ENCODE peak calls at places on chromosomes 1 and 21, in five cellular contexts. E, U, J, P and T are unnamed samples.
A peak's percentile ranks its signal among the peaks of the same experiment; 100 is the strongest.

GRCh38 chr1:147580200-147580557 is 38.9 kb downstream of the BCL9 start:
- DNase-seq in E (no peak), U (no peak), J (no peak), P (no peak), T (no peak)

GRCh38 chr21:41024341-41025056 is 143.5 kb upstream of the BACE2 start:
- DNase-seq in E (no peak), U (no peak), J (no peak), P (peak; percentile 72), T (no peak)

GRCh38 chr1:107141491-107142369 is 891 bp downstream of the NTNG1 start:
- DNase-seq in E (no peak), U (peak; percentile 48), J (no peak), P (peak; percentile 19), T (peak; percentile 31)

GRCh38 chr1:214857716-214858115 is 224.8 kb upstream of the KCNK2 start:
- DNase-seq in E (no peak), U (no peak), J (no peak), P (no peak), T (no peak)

GRCh38 chr1:46248122-46248920 is 758 bp downstream of the RAD54L start:
- DNase-seq in E (no peak), U (no peak), J (no peak), P (no peak), T (peak; percentile 76)

GRCh38 chr1:29967261-29967660 is 730.9 kb downstream of the PTPRU start:
- DNase-seq in E (no peak), U (peak; percentile 13), J (no peak), P (no peak), T (no peak)

GRCh38 chr1:193850745-193851144 is 664.3 kb upstream of the B3GALT2 start:
- DNase-seq in E (no peak), U (no peak), J (no peak), P (no peak), T (no peak)

GRCh38 chr1:119327066-119327435 is 41.5 kb upstream of the HAO2 start:
- DNase-seq in E (no peak), U (no peak), J (no peak), P (no peak), T (peak; percentile 80)

GRCh38 chr1:159953866-159954515 is at the start of gene SLAMF9:
- DNase-seq in E (no peak), U (no peak), J (no peak), P (no peak), T (no peak)

GRCh38 chr1:95221306-95221705 is 12.7 kb upstream of the RWDD3 start:
- DNase-seq in E (no peak), U (no peak), J (no peak), P (no peak), T (no peak)

GRCh38 chr21:32064511-32064910 is 191.7 kb downstream of the HUNK start:
- DNase-seq in E (no peak), U (no peak), J (no peak), P (no peak), T (no peak)

GRCh38 chr1:190416239-190416638 is 61.4 kb downstream of the BRINP3 start:
- DNase-seq in E (no peak), U (no peak), J (no peak), P (no peak), T (no peak)

GRCh38 chr1:151478140-151478812 is 19.0 kb upstream of the POGZ start:
- DNase-seq in E (no peak), U (no peak), J (no peak), P (no peak), T (no peak)

GRCh38 chr1:39776886-39777683 is 5.9 kb upstream of the OXCT2 start:
- DNase-seq in E (no peak), U (no peak), J (no peak), P (no peak), T (no peak)

GRCh38 chr1:236948996-236949395 is 55.2 kb downstream of the MT1HL1 start:
- DNase-seq in E (no peak), U (no peak), J (no peak), P (no peak), T (no peak)

GRCh38 chr1:85330711-85331290 is 54.4 kb upstream of the BCL10 start:
- DNase-seq in E (peak; percentile 66), U (no peak), J (no peak), P (no peak), T (no peak)

GRCh38 chr21:33302796-33303195 is 22.0 kb upstream of the IFNAR1 start:
- DNase-seq in E (no peak), U (no peak), J (no peak), P (no peak), T (no peak)

GRCh38 chr1:105544475-105544874 is 1512.0 kb upstream of the PRMT6 start:
- DNase-seq in E (no peak), U (no peak), J (no peak), P (no peak), T (no peak)

GRCh38 chr1:3105167-3105863 is 36.3 kb downstream of the PRDM16 start:
- DNase-seq in E (no peak), U (no peak), J (no peak), P (no peak), T (peak; percentile 97)

GRCh38 chr1:177368255-177368654 is 197.5 kb downstream of the BRINP2 start:
- DNase-seq in E (no peak), U (no peak), J (no peak), P (no peak), T (no peak)

GRCh38 chr21:42220138-42220701 is 1.3 kb downstream of the ABCG1 start:
- DNase-seq in E (peak; percentile 78), U (peak; percentile 70), J (no peak), P (peak; percentile 72), T (peak; percentile 82)

GRCh38 chr1:46166521-46167462 is 8.1 kb upstream of the TSPAN1 start:
- DNase-seq in E (peak; percentile 54), U (peak; percentile 78), J (no peak), P (peak; percentile 33), T (peak; percentile 77)

GRCh38 chr21:28927122-28927521 is 65.6 kb downstream of the LTN1 start:
- DNase-seq in E (no peak), U (no peak), J (no peak), P (no peak), T (no peak)

GRCh38 chr1:151997284-151997570 is 3.6 kb upstream of the S100A10 start:
- DNase-seq in E (no peak), U (no peak), J (no peak), P (no peak), T (no peak)

GRCh38 chr1:74772945-74773344 is 40.0 kb downstream of the TYW3 start:
- DNase-seq in E (no peak), U (no peak), J (no peak), P (no peak), T (no peak)

GRCh38 chr1:209428241-209428921 is 155.1 kb upstream of the CAMK1G start:
- DNase-seq in E (no peak), U (no peak), J (peak; percentile 67), P (no peak), T (peak; percentile 82)

GRCh38 chr1:9041116-9041779 is 15.0 kb upstream of the SLC2A7 start:
- DNase-seq in E (no peak), U (no peak), J (no peak), P (no peak), T (no peak)

DNA sequence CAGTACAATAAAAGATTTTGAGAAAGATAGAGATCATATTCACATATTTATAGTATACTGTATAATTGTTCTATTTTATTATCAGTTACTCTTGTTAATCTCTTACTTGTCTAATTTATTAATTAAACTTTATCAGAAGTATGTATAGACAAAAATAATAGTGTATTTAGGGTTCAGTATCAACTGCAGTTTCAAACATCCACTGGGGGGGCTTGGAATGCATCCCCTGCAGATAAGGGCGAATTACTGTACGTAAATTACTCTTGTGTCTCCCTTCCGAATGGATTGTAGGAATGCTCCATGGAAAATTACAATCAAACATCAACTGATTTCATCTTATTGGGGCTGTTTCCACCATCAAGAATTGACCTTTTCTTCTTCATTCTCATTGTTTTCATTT is at the start of gene OR2L8:
- DNase-seq in E (no peak), U (no peak), J (no peak), P (no peak), T (no peak)
- H3K27me3 ChIP-seq in E (no peaks in the 10 kb centered on the region), U (no peaks in the 10 kb centered on the region), J (no peaks in the 10 kb centered on the region), P (no peaks in the 10 kb centered on the region), T (no peaks in the 10 kb centered on the region)

DNA sequence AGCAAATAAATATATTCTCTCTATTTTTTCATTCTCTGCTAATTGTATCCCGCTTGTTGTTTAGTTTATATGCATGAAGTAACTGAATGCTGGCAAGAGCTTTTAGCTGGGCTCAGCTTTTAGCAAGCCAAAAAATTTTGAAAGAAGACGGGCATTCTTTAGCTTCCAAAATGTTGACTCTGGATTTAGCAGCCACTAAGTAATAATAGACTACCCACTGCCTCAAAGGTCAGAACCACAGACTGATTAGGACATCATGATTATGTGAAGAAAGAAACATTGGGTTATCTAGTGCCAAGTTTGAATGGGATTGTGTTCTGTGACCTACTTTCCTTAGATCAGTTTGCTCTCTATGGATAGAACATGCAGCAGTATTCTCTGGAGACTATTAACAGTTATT is 80.3 kb upstream of the DPH5 start:
- DNase-seq in E (no peak), U (no peak), J (no peak), P (no peak), T (no peak)
- H3K4me3 ChIP-seq in E (no peak overlapping the region), U (no peak overlapping the region), J (no peak overlapping the region), P (no peak overlapping the region), T (no peak overlapping the region)

DNA sequence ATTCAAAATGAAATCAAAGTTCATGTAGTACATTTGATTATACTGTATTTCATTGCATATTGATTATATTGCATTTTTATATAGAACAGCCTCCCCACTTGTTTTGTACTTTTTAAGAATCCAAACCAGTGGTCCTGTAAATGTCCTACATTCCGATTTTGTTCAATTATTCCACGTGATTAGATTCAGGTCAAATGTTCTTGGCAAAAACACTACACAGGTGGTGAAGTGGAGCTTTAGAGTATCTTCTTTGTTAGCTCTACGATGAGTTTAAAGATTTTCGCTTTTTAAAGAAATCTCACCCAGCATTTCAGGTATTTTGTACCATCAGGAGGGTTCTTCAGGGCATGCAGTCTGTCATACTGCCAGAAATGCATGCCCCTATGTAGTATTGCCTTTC is 120.6 kb downstream of the TRIM33 start:
- DNase-seq in E (no peak), U (no peak), J (no peak), P (no peak), T (no peak)
- H3K27me3 ChIP-seq in E (no peaks in the 10 kb centered on the region), U (no peaks in the 10 kb centered on the region), J (no peaks in the 10 kb centered on the region), P (no peaks in the 10 kb centered on the region), T (no peaks in the 10 kb centered on the region)

GRCh38 chr1:65418522-65419185 is 1.8 kb upstream of the LEPR start:
- DNase-seq in E (no peak), U (no peak), J (no peak), P (no peak), T (no peak)
- H3K4me3 ChIP-seq in E (no peak overlapping the region), U (no peak overlapping the region), J (no peak overlapping the region), P (no peak overlapping the region), T (no peak overlapping the region)

DNA sequence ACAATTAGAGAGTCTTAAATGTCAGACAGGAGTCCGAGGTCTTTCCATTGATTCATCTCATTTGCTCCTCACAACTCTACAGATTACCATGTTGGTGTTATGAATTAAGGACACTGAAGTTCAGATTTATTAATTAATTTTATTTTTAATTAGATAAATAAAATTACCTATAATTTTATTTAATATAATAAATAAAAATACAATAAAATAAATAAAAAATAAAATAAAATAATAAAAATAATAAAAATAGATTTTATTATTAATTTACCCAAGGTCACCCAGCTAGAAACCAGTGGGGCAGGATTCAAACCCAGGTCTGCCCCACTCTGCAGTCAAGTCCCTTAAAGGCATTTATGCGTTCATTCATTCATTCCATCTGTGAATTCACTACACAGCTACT is 72.2 kb downstream of the VWA5B1 start:
- DNase-seq in E (no peak), U (no peak), J (no peak), P (no peak), T (no peak)
- H3K27me3 ChIP-seq in E (peaks cover 3% of the 10 kb centered on the region), U (peaks cover 19% of the 10 kb centered on the region), J (no peaks in the 10 kb centered on the region), P (no peaks in the 10 kb centered on the region), T (peaks cover 58% of the 10 kb centered on the region)